ENCODE peak calls at places on chromosomes 3 and 15, in six cellular contexts. D is GM13976, W is cardiac muscle cell, G is stomach, Q is RPMI8226, N is T-helper 9 cell. B is an unnamed sample.
A peak's percentile ranks its signal among the peaks of the same experiment; 100 is the strongest.

GRCh38 chr15:83396071-83396470 is 51.1 kb upstream of the SH3GL3 start:
- DNase-seq in D (no peak), W (peak; percentile 7), G (no peak), Q (no peak), N (no peak), B (no peak)

GRCh38 chr3:129277829-129278271 is 820 bp upstream of the HMCES start:
- DNase-seq in D (no peak), W (peak; percentile 5), G (no peak), Q (no peak), N (no peak), B (no peak)

GRCh38 chr15:89654847-89655805 is at the start of gene KIF7:
- DNase-seq in D (peak; percentile 85), W (peak; percentile 85), G (peak; percentile 31), Q (no peak), N (no peak), B (no peak)

GRCh38 chr3:44338828-44339127 is 212 bp downstream of the TCAIM start:
- DNase-seq in D (no peak), W (no peak), G (no peak), Q (no peak), N (no peak), B (no peak)

GRCh38 chr3:12957334-12957733 is 115.9 kb downstream of the IQSEC1 start:
- DNase-seq in D (no peak), W (no peak), G (peak; percentile 36), Q (no peak), N (no peak), B (no peak)

GRCh38 chr3:48276856-48277641 is 36.1 kb downstream of the ZNF589 start:
- DNase-seq in D (no peak), W (no peak), G (no peak), Q (no peak), N (no peak), B (no peak)

GRCh38 chr3:11545186-11545851 is 98.4 kb downstream of the VGLL4 start:
- DNase-seq in D (no peak), W (no peak), G (no peak), Q (no peak), N (no peak), B (no peak)

GRCh38 chr15:86162676-86163075 is 83.0 kb downstream of the AGBL1 start:
- DNase-seq in D (no peak), W (no peak), G (no peak), Q (no peak), N (no peak), B (no peak)

GRCh38 chr3:169199283-169199682 is 464.2 kb downstream of the MECOM start:
- DNase-seq in D (no peak), W (no peak), G (no peak), Q (no peak), N (no peak), B (no peak)

GRCh38 chr15:60932051-60932915 is 296.8 kb downstream of the RORA start:
- DNase-seq in D (no peak), W (no peak), G (peak; percentile 59), Q (no peak), N (peak; percentile 47), B (peak; percentile 41)

GRCh38 chr3:177827517-177828249 is 630.4 kb upstream of the TBL1XR1 start:
- DNase-seq in D (no peak), W (no peak), G (no peak), Q (no peak), N (no peak), B (no peak)

GRCh38 chr15:62932436-62932835 is 110.1 kb upstream of the TPM1 start:
- DNase-seq in D (no peak), W (no peak), G (no peak), Q (no peak), N (no peak), B (no peak)

GRCh38 chr3:153513236-153513635 is 351.2 kb downstream of the RAP2B start:
- DNase-seq in D (no peak), W (peak; percentile 13), G (no peak), Q (peak; percentile 48), N (no peak), B (no peak)

GRCh38 chr15:93895976-93896770 is 335.2 kb upstream of the MCTP2 start:
- DNase-seq in D (no peak), W (no peak), G (no peak), Q (no peak), N (no peak), B (no peak)

GRCh38 chr15:42111924-42112323 is 17.6 kb upstream of the PLA2G4D start:
- DNase-seq in D (no peak), W (no peak), G (no peak), Q (no peak), N (no peak), B (no peak)

GRCh38 chr3:40800343-40800742 is 275.6 kb downstream of the ZNF621 start:
- DNase-seq in D (no peak), W (no peak), G (no peak), Q (no peak), N (no peak), B (no peak)

GRCh38 chr3:14203521-14204079 is 25.0 kb downstream of the LSM3 start:
- DNase-seq in D (peak; percentile 77), W (peak; percentile 79), G (peak; percentile 65), Q (peak; percentile 72), N (peak; percentile 10), B (peak; percentile 8)

GRCh38 chr3:127997961-127998360 is 54.3 kb upstream of the SEC61A1 start:
- DNase-seq in D (no peak), W (no peak), G (peak; percentile 26), Q (no peak), N (no peak), B (no peak)

GRCh38 chr3:48684054-48684349 is 1.7 kb downstream of the NCKIPSD start:
- DNase-seq in D (no peak), W (no peak), G (no peak), Q (no peak), N (no peak), B (no peak)

GRCh38 chr3:11717768-11718581 is 74.3 kb upstream of the VGLL4 start:
- DNase-seq in D (no peak), W (peak; percentile 19), G (no peak), Q (no peak), N (no peak), B (no peak)

GRCh38 chr15:89377842-89378698 is 43.4 kb upstream of the POLG start:
- DNase-seq in D (no peak), W (no peak), G (no peak), Q (peak; percentile 24), N (no peak), B (no peak)

GRCh38 chr3:183260167-183260904 is 7.3 kb downstream of the B3GNT5 start:
- DNase-seq in D (no peak), W (no peak), G (no peak), Q (no peak), N (no peak), B (no peak)

GRCh38 chr3:58704745-58705144 is 38.2 kb upstream of the FAM3D start:
- DNase-seq in D (no peak), W (no peak), G (peak; percentile 43), Q (no peak), N (no peak), B (no peak)

GRCh38 chr3:11759996-11760395 is 86.7 kb downstream of the TAMM41 start:
- DNase-seq in D (no peak), W (no peak), G (no peak), Q (no peak), N (no peak), B (no peak)

B was measured in activated T-helper 1 cell treated with Interleukin-2 at 50 U/mL for 16 hours.